ENCODE peak calls at places on chromosomes 7 and 10, in four cellular contexts. R is HepG2, W is GM12878, A is H1. V is an unnamed sample. For H3K4me1, the result is how much of the 10 kb centered on the place peaks cover.

GRCh38 chr7:46534593-46535271 is 613.7 kb upstream of the IGFBP3 start:
- DNase-seq in W (no peak), A (peak), R (no peak), V (peak)

GRCh38 chr7:31043035-31043434 is 9.1 kb upstream of the ADCYAP1R1 start:
- DNase-seq in W (no peak), A (peak), R (no peak), V (no peak)

GRCh38 chr10:48606530-48607355 is 1.9 kb upstream of the ARHGAP22 start:
- DNase-seq in R (no peak), A (peak), W (no peak), V (no peak)

GRCh38 chr7:28469562-28469961 is 57.2 kb downstream of the CREB5 start:
- DNase-seq in R (no peak), A (no peak), W (no peak), V (no peak)

GRCh38 chr10:5510281-5511072 is 11.1 kb upstream of the CALML5 start:
- DNase-seq in A (no peak), W (no peak), R (no peak), V (no peak)

GRCh38 chr7:47323904-47324303 is 258.0 kb downstream of the TNS3 start:
- DNase-seq in R (no peak), A (no peak), W (no peak), V (no peak)

GRCh38 chr10:61941202-61941651 is 39.7 kb downstream of the ARID5B start:
- DNase-seq in W (no peak), R (no peak), A (no peak), V (no peak)

GRCh38 chr7:111486472-111487142 is 75.7 kb downstream of the IMMP2L start:
- DNase-seq in A (no peak), W (peak), R (peak), V (peak)

GRCh38 chr10:64376169-64376568 is 855.0 kb downstream of the REEP3 start:
- DNase-seq in W (no peak), A (no peak), R (no peak), V (no peak)

GRCh38 chr10:131678613-131679012 is 222.2 kb upstream of the PPP2R2D start:
- DNase-seq in W (no peak), A (no peak), R (no peak), V (no peak)

GRCh38 chr7:107564553-107565298 is 955 bp downstream of the DUS4L start:
- DNase-seq in W (no peak), A (no peak), R (no peak), V (no peak)

GRCh38 chr10:88538038-88538437 is 45.1 kb downstream of the RNLS start:
- DNase-seq in A (no peak), R (no peak), W (no peak), V (no peak)

GRCh38 chr7:81926154-81926553 is 156.3 kb upstream of the HGF start:
- DNase-seq in W (no peak), R (no peak), A (no peak), V (no peak)

GRCh38 chr10:58555930-58556311 is 43.2 kb downstream of the BICC1 start:
- DNase-seq in W (no peak), A (no peak), R (no peak), V (no peak)

GRCh38 chr7:135169141-135169935 is 1.2 kb downstream of the CYREN start:
- DNase-seq in R (peak), W (no peak), A (peak), V (no peak)

GRCh38 chr7:133985300-133985699 is 141.8 kb upstream of the LRGUK start:
- DNase-seq in R (no peak), A (no peak), W (no peak), V (no peak)

GRCh38 chr7:86643478-86644281 is at the start of gene GRM3:
- DNase-seq in W (no peak), A (peak), R (no peak), V (peak)

DNA sequence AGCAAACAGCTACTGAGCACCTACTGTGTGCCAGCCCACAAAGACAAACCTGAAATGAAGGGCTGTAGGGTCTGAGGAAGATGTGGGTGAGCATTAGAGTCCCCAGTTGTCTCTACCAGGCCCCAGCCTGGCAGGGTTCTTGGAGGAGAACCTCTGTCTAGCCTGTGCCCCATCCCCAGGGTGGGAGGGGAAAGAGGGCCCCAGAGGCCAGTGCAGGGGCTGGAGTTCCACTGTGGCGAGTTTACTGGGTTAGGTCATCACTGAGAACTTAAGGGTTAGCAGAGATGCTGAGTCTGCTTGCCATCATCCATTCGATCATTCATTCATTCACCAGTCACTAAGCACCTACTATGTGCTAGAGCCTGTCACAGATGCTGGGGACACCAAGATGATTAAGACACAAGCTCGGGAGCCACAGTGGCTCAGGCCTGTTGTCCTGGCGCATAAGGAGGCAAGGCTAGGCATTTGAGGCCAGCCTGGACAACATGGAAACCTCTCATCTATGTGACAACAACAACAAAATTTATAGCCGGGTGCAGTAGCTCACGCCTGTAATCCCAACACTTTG is 2.6 kb downstream of the ANKRD2 start:
- DNase-seq in W (no peak), A (no peak), R (no peak), V (no peak)
- H3K4me1 ChIP-seq in W (under half), A (under half), R (under half), V (under half)

DNA sequence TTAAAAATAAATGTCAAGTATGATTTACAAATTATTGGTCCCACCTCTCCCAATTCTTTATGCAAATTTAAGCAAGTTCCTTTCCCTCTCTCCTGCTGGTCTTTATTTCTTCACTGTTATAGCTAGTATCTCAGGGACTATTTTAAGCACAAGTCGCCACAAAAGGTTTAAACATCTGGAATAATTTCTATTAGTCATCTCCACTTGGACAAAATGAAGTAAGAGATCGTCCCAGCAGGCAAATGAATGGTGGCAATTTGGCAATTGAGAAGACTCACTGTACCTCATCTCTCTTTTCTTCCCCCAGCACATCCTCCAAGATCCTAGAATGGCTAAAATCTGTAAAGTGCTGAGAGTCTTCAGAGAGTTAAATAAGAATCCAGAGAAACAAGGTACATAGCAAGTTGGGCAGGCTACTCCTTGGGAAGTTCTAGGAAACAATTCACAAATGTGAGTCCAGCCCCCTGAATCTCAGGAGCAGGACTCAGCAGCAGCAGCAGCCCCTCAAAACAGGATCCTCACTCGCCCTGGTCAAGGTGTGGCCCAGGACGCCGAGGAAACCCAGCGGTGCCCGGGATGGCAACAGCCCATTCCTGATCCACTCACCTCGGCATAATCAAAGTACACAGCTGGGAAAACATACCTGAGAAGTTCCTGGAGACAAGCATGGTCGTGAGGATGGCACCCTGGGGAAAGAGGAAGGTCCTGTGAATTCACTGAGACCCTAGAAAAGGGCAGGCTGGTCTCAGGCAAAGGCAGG is 30.3 kb upstream of the NDST2 start:
- DNase-seq in A (no peak), W (no peak), R (no peak), V (no peak)
- TF ChIP-seq SUZ12 in A (no peak), W (no peak), R (no peak), V (no peak)

DNA sequence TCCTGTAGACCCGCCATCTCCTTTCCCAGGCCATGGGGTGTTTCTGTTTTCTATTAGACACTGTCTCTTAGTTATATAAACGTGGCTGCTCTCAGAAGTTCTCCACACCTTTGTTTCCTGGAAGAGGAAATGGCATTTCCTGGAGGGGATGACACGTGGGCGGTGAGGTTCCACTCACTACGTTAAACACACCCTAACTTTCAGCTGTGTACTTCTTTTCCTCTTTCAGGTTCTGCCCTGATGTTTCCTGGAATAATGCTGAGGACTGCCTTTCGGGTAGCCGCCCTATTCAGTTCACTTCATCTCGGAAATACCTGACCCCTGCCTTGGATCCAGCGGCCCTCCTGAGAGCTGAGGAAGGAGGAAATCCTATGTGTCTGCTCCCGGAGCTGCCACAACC is 3.4 kb upstream of the PRKCQ start:
- DNase-seq in R (no peak), A (no peak), W (no peak), V (no peak)
- TF ChIP-seq YY1 in R (no peak), A (no peak), W (no peak), V (no peak)

GRCh38 chr7:90720970-90721768 is 125.0 kb downstream of the CDK14 start:
- DNase-seq in R (peak), W (no peak), A (no peak), V (no peak)
- H3K4me1 ChIP-seq in R (half or more), W (under half), A (under half), V (under half)

DNA sequence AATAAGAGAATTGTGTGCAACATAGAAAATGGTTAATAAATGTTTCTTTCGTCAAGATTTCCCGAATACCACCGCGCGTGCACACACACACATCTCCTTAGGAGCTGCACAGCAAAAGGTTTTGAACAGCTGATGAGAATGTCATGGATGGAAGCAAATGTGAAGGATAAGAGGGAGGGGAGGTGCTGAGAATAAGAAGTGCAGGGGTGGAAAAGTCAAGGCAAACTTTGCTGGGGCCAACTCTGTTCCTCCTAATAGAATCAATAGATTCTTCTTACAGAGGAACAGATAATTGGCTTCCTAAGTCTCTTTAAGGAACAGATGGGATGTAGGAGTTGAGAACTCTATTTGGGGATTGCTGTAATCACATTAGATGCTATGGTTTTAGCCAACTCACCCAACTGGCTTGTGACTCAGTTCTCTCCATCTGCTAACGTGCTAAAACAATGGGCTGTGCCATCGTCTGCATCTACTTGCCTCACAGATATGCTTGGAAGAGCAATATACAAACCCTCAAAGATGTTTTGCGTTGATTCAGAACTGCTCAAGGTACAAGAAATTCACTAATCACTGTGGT is 408.2 kb upstream of the CELF2 start:
- DNase-seq in R (no peak), W (no peak), A (no peak), V (no peak)
- TF ChIP-seq SUZ12 in R (no peak), W (no peak), A (no peak), V (no peak)